ENCODE peak calls at places on chromosomes 11 and 22, in six cellular contexts. One of them, this sample, is unnamed.

GRCh38 chr11:94007426-94007825 is 13.7 kb upstream of the HEPHL1 start:
- DNase-seq in hepatocyte: no peak
- DNase-seq in GM23338: no peak
- DNase-seq in OCI-LY7: no peak
- DNase-seq in MM.1S: no peak
- DNase-seq in GM23248: no peak
- DNase-seq in this sample: peak; percentile 62

GRCh38 chr11:8318536-8318935 is 54.9 kb upstream of the LMO1 start:
- DNase-seq in GM23338: peak; percentile 87
- DNase-seq in MM.1S: no peak
- DNase-seq in hepatocyte: no peak
- DNase-seq in OCI-LY7: peak; percentile 5
- DNase-seq in GM23248: no peak
- DNase-seq in this sample: no peak

GRCh38 chr11:927871-928270 is 2.2 kb downstream of the AP2A2 start:
- DNase-seq in GM23338: no peak
- DNase-seq in hepatocyte: no peak
- DNase-seq in OCI-LY7: no peak
- DNase-seq in MM.1S: peak; percentile 86
- DNase-seq in GM23248: no peak
- DNase-seq in this sample: no peak

GRCh38 chr11:35292290-35292689 is 127.1 kb downstream of the SLC1A2 start:
- DNase-seq in GM23338: peak; percentile 12
- DNase-seq in MM.1S: no peak
- DNase-seq in hepatocyte: no peak
- DNase-seq in OCI-LY7: no peak
- DNase-seq in GM23248: no peak
- DNase-seq in this sample: no peak

GRCh38 chr22:33923660-33924246 is 3.5 kb upstream of the LARGE1 start:
- DNase-seq in hepatocyte: peak; percentile 91
- DNase-seq in GM23338: peak; percentile 98
- DNase-seq in OCI-LY7: peak; percentile 87
- DNase-seq in MM.1S: peak; percentile 82
- DNase-seq in GM23248: peak; percentile 84
- DNase-seq in this sample: peak; percentile 56

GRCh38 chr11:20488352-20488751 is 100.8 kb downstream of the PRMT3 start:
- DNase-seq in MM.1S: no peak
- DNase-seq in hepatocyte: no peak
- DNase-seq in OCI-LY7: no peak
- DNase-seq in GM23338: no peak
- DNase-seq in GM23248: no peak
- DNase-seq in this sample: no peak

GRCh38 chr11:99069831-99070444 is 49.2 kb downstream of the CNTN5 start:
- DNase-seq in MM.1S: peak; percentile 82
- DNase-seq in GM23338: peak; percentile 45
- DNase-seq in GM23248: no peak
- DNase-seq in hepatocyte: peak; percentile 49
- DNase-seq in OCI-LY7: no peak
- DNase-seq in this sample: peak; percentile 39

GRCh38 chr11:115334932-115335788 is 169.1 kb downstream of the CADM1 start:
- DNase-seq in hepatocyte: peak; percentile 37
- DNase-seq in MM.1S: peak; percentile 63
- DNase-seq in GM23338: peak; percentile 51
- DNase-seq in GM23248: peak; percentile 34
- DNase-seq in OCI-LY7: peak; percentile 64
- DNase-seq in this sample: peak; percentile 63

GRCh38 chr22:25388866-25389540 is 169.6 kb downstream of the CRYBB2 start:
- DNase-seq in hepatocyte: no peak
- DNase-seq in OCI-LY7: peak; percentile 17
- DNase-seq in MM.1S: no peak
- DNase-seq in GM23248: no peak
- DNase-seq in GM23338: no peak
- DNase-seq in this sample: no peak
- H3K4me1 ChIP-seq in hepatocyte: peaks cover 4% of the 10 kb centered on the region
- H3K4me1 ChIP-seq in OCI-LY7: peaks cover 35% of the 10 kb centered on the region
- H3K4me1 ChIP-seq in MM.1S: no peaks in the 10 kb centered on the region
- H3K4me1 ChIP-seq in GM23248: no peaks in the 10 kb centered on the region
- H3K4me1 ChIP-seq in GM23338: peaks cover 40% of the 10 kb centered on the region
- H3K4me1 ChIP-seq in this sample: no peaks in the 10 kb centered on the region

DNA sequence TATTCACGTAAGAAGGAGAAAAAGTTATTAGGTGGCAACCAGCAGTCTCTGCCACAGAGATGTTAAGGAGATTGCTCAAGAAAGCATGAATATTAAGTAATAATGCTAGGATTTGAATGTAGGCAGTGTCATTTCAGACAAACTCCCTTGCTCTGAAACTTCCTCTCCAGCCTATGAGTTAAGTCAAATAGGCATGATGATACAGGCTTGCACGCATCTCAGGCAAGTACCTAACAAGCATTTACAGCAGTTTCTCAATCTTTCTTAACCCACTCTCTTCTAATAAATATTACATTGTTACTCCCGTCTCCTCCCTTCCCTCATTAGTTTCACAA is 72.7 kb downstream of the RAB38 start:
- DNase-seq in MM.1S: no peak
- DNase-seq in hepatocyte: peak; percentile 8
- DNase-seq in GM23248: peak; percentile 61
- DNase-seq in GM23338: no peak
- DNase-seq in OCI-LY7: no peak
- DNase-seq in this sample: no peak
- H2AFZ ChIP-seq in MM.1S: no peak overlapping the region
- H2AFZ ChIP-seq in hepatocyte: no peak overlapping the region
- H2AFZ ChIP-seq in GM23248: no peak overlapping the region
- H2AFZ ChIP-seq in GM23338: no peak overlapping the region
- H2AFZ ChIP-seq in OCI-LY7: no peak overlapping the region
- H2AFZ ChIP-seq in this sample: no peak overlapping the region

GRCh38 chr11:108233277-108233945 is 10.5 kb downstream of the ATM start:
- DNase-seq in GM23338: no peak
- DNase-seq in MM.1S: no peak
- DNase-seq in OCI-LY7: no peak
- DNase-seq in GM23248: no peak
- DNase-seq in hepatocyte: no peak
- DNase-seq in this sample: no peak

GRCh38 chr11:108235192-108235591 is 12.3 kb downstream of the ATM start:
- DNase-seq in GM23338: no peak
- DNase-seq in OCI-LY7: no peak
- DNase-seq in MM.1S: no peak
- DNase-seq in hepatocyte: no peak
- DNase-seq in GM23248: no peak
- DNase-seq in this sample: no peak

GRCh38 chr11:108235633-108236032 is 12.8 kb downstream of the ATM start:
- DNase-seq in MM.1S: no peak
- DNase-seq in GM23248: no peak
- DNase-seq in hepatocyte: no peak
- DNase-seq in OCI-LY7: no peak
- DNase-seq in GM23338: no peak
- DNase-seq in this sample: no peak

GRCh38 chr11:108239076-108239475 is 16.2 kb downstream of the ATM start:
- DNase-seq in OCI-LY7: no peak
- DNase-seq in MM.1S: peak; percentile 17
- DNase-seq in GM23338: no peak
- DNase-seq in hepatocyte: no peak
- DNase-seq in GM23248: no peak
- DNase-seq in this sample: no peak

DNA sequence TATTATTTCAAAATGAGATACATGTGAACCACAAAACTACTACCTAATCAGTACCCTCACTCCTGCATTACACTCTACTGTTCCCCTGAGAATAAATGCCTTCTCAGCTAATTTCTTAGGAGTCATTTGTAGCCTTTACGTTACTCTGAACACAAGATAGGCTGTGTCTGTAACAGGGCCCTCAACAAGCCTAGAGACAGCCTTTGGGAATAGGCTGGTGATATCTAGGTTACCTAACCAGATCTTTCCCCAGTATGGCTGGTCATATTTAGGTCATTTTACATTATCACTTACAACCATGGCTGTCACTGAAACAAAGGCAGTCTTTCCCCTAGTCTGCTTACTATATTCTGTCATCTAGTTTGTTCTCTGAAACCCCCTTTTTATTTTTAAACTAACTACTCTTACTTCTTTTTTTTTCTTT is 14.2 kb downstream of the ATM start:
- DNase-seq in MM.1S: no peak
- DNase-seq in GM23248: no peak
- DNase-seq in OCI-LY7: peak; percentile 19
- DNase-seq in GM23338: no peak
- DNase-seq in hepatocyte: no peak
- DNase-seq in this sample: no peak
- TF ChIP-seq EZH2phosphoT487 in MM.1S: no peak
- TF ChIP-seq EZH2phosphoT487 in GM23248: no peak
- TF ChIP-seq EZH2phosphoT487 in OCI-LY7: no peak
- TF ChIP-seq EZH2phosphoT487 in GM23338: no peak
- TF ChIP-seq EZH2phosphoT487 in hepatocyte: no peak
- TF ChIP-seq EZH2phosphoT487 in this sample: no peak

GRCh38 chr11:12829131-12829530 is 154.9 kb downstream of the TEAD1 start:
- DNase-seq in MM.1S: no peak
- DNase-seq in GM23338: no peak
- DNase-seq in hepatocyte: no peak
- DNase-seq in OCI-LY7: no peak
- DNase-seq in GM23248: no peak
- DNase-seq in this sample: no peak

GRCh38 chr11:12827369-12827768 is 153.1 kb downstream of the TEAD1 start:
- DNase-seq in MM.1S: no peak
- DNase-seq in GM23338: no peak
- DNase-seq in OCI-LY7: no peak
- DNase-seq in hepatocyte: no peak
- DNase-seq in GM23248: no peak
- DNase-seq in this sample: no peak

GRCh38 chr11:12831471-12832202 is 157.4 kb downstream of the TEAD1 start:
- DNase-seq in hepatocyte: no peak
- DNase-seq in GM23248: no peak
- DNase-seq in GM23338: no peak
- DNase-seq in OCI-LY7: no peak
- DNase-seq in MM.1S: no peak
- DNase-seq in this sample: peak; percentile 24

GRCh38 chr11:12827929-12828812 is 153.9 kb downstream of the TEAD1 start:
- DNase-seq in GM23248: peak; percentile 75
- DNase-seq in GM23338: peak; percentile 76
- DNase-seq in MM.1S: peak; percentile 83
- DNase-seq in OCI-LY7: peak; percentile 46
- DNase-seq in hepatocyte: peak; percentile 67
- DNase-seq in this sample: peak; percentile 69

GRCh38 chr11:12829536-12830314 is 155.5 kb downstream of the TEAD1 start:
- DNase-seq in MM.1S: no peak
- DNase-seq in OCI-LY7: no peak
- DNase-seq in GM23338: no peak
- DNase-seq in GM23248: no peak
- DNase-seq in hepatocyte: no peak
- DNase-seq in this sample: no peak
- H3K4me1 ChIP-seq in MM.1S: peaks cover 25% of the 10 kb centered on the region
- H3K4me1 ChIP-seq in OCI-LY7: peaks cover 21% of the 10 kb centered on the region
- H3K4me1 ChIP-seq in GM23338: peaks cover 77% of the 10 kb centered on the region
- H3K4me1 ChIP-seq in GM23248: peaks cover 52% of the 10 kb centered on the region
- H3K4me1 ChIP-seq in hepatocyte: peaks cover 37% of the 10 kb centered on the region
- H3K4me1 ChIP-seq in this sample: peaks cover 48% of the 10 kb centered on the region

GRCh38 chr11:72556433-72556832 is 117.8 kb downstream of the PDE2A start:
- DNase-seq in GM23248: no peak
- DNase-seq in OCI-LY7: no peak
- DNase-seq in hepatocyte: no peak
- DNase-seq in GM23338: no peak
- DNase-seq in MM.1S: no peak
- DNase-seq in this sample: no peak
- H2AFZ ChIP-seq in GM23248: no peak overlapping the region
- H2AFZ ChIP-seq in OCI-LY7: no peak overlapping the region
- H2AFZ ChIP-seq in hepatocyte: no peak overlapping the region
- H2AFZ ChIP-seq in GM23338: no peak overlapping the region
- H2AFZ ChIP-seq in MM.1S: no peak overlapping the region
- H2AFZ ChIP-seq in this sample: no peak overlapping the region

DNA sequence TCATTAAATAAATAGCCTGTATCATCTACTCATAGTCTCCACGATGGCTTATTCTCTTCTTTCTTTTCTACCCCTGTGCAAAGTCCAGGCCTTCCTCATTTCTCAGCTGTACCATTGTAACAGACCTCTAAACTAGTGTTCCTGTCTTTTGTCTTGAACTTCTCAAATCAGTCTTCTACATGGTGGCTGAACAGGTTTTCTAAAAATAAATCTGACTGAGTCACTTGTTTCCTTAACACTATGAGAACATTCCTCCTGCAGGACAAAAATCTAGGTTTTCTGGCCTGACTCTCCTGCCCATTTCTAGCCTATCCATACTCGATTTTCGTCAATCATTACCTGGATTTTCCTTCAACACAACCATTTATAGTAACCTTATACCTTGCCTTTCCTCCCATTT is 1080.8 kb upstream of the TENM4 start:
- DNase-seq in GM23248: no peak
- DNase-seq in GM23338: no peak
- DNase-seq in hepatocyte: peak; percentile 16
- DNase-seq in OCI-LY7: no peak
- DNase-seq in MM.1S: no peak
- DNase-seq in this sample: peak; percentile 70
- TF ChIP-seq EZH2phosphoT487 in GM23248: no peak
- TF ChIP-seq EZH2phosphoT487 in GM23338: no peak
- TF ChIP-seq EZH2phosphoT487 in hepatocyte: no peak
- TF ChIP-seq EZH2phosphoT487 in OCI-LY7: no peak
- TF ChIP-seq EZH2phosphoT487 in MM.1S: no peak
- TF ChIP-seq EZH2phosphoT487 in this sample: no peak

GRCh38 chr11:62432695-62433094 is 13.9 kb downstream of the SCGB1A1 start:
- DNase-seq in hepatocyte: no peak
- DNase-seq in OCI-LY7: no peak
- DNase-seq in MM.1S: no peak
- DNase-seq in GM23248: no peak
- DNase-seq in GM23338: no peak
- DNase-seq in this sample: no peak

GRCh38 chr11:62427630-62428233 is 8.9 kb downstream of the SCGB1A1 start:
- DNase-seq in hepatocyte: no peak
- DNase-seq in MM.1S: no peak
- DNase-seq in OCI-LY7: no peak
- DNase-seq in GM23338: no peak
- DNase-seq in GM23248: peak; percentile 76
- DNase-seq in this sample: peak; percentile 35

GRCh38 chr11:62430350-62430749 is 11.5 kb downstream of the SCGB1A1 start:
- DNase-seq in OCI-LY7: no peak
- DNase-seq in GM23248: peak; percentile 13
- DNase-seq in hepatocyte: no peak
- DNase-seq in GM23338: no peak
- DNase-seq in MM.1S: no peak
- DNase-seq in this sample: no peak

GRCh38 chr11:62431171-62431895 is 12.5 kb downstream of the SCGB1A1 start:
- DNase-seq in GM23248: peak; percentile 82
- DNase-seq in MM.1S: no peak
- DNase-seq in hepatocyte: no peak
- DNase-seq in GM23338: no peak
- DNase-seq in OCI-LY7: no peak
- DNase-seq in this sample: peak; percentile 60

DNA sequence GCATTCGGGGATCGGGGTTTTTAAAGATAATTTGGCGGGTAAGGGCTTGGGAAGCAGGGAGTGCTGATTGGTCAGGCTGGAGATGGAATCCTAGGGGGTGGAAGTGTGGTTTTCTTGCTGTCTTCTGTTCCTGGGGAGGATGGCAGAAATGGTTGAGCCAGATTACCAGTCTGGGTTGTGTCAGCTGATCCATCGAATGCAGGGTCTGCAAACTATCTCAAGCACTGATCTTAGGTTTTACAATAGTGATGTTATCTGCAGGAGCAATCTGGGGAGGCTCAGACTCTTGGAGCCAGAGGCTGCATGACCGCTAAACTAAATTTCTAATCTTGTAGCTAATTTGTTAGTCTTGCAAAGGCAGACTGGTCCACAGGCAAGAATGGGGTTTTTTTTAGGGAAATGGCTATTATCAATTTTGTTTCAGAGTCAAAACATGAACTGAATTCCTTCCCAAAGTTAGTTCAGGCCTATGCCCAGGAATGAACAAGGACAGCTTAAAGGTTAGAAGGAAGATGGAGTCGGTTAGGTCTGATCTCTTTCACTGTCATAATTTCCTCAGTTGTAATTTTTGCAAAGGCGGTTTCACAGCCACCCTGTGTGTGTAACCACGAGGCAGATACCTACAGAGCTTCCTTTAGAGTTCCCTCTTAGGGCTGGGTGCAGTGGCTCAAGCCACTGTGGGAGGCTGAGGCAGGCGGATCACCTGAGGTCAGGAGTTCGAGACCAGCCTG is 10.2 kb downstream of the SCGB1A1 start:
- DNase-seq in hepatocyte: no peak
- DNase-seq in MM.1S: no peak
- DNase-seq in OCI-LY7: no peak
- DNase-seq in GM23338: no peak
- DNase-seq in GM23248: no peak
- DNase-seq in this sample: no peak
- H3K4me1 ChIP-seq in hepatocyte: peaks cover 35% of the 10 kb centered on the region
- H3K4me1 ChIP-seq in MM.1S: peaks cover 6% of the 10 kb centered on the region
- H3K4me1 ChIP-seq in OCI-LY7: no peaks in the 10 kb centered on the region
- H3K4me1 ChIP-seq in GM23338: no peaks in the 10 kb centered on the region
- H3K4me1 ChIP-seq in GM23248: peaks cover 44% of the 10 kb centered on the region
- H3K4me1 ChIP-seq in this sample: peaks cover 41% of the 10 kb centered on the region